ENCODE peak calls at places on chromosomes 11 and 22, in four cellular contexts. O, P, K and L are unnamed samples.

GRCh38 chr11:9076661-9077060 is 14.7 kb downstream of the SCUBE2 start:
- DNase-seq in O (no peak), P (no peak), K (no peak), L (no peak)

GRCh38 chr11:110074499-110074898 is 18.7 kb upstream of the ZC3H12C start:
- DNase-seq in O (no peak), P (no peak), K (no peak), L (no peak)

GRCh38 chr11:118533769-118534729 is 3.1 kb downstream of the TMEM25 start:
- DNase-seq in O (no peak), P (no peak), K (no peak), L (no peak)

GRCh38 chr11:10436224-10436623 is 18.8 kb upstream of the AMPD3 start:
- DNase-seq in O (no peak), P (no peak), K (no peak), L (no peak)

GRCh38 chr11:63834532-63835155 is 4.3 kb upstream of the MARK2 start:
- DNase-seq in O (no peak), P (no peak), K (no peak), L (no peak)

GRCh38 chr11:113106507-113106906 is 145.3 kb downstream of the NCAM1 start:
- DNase-seq in O (no peak), P (peak; percentile 2), K (no peak), L (no peak)

GRCh38 chr11:57903441-57904123 is 120.1 kb upstream of the OR9Q1 start:
- DNase-seq in O (no peak), P (no peak), K (no peak), L (no peak)

GRCh38 chr11:64925536-64926449 is 1.3 kb downstream of the PPP2R5B start:
- DNase-seq in O (peak; percentile 39), P (no peak), K (no peak), L (no peak)

GRCh38 chr22:50276143-50276542 is 6.0 kb upstream of the MAPK11 start:
- DNase-seq in O (peak; percentile 73), P (peak; percentile 33), K (no peak), L (no peak)

GRCh38 chr11:117828641-117829368 is 4.3 kb upstream of the FXYD2 start:
- DNase-seq in O (peak; percentile 76), P (peak; percentile 23), K (peak; percentile 51), L (peak; percentile 47)

GRCh38 chr11:58494096-58494495 is 13.8 kb downstream of the OR5B21 start:
- DNase-seq in O (no peak), P (peak; percentile 63), K (no peak), L (no peak)

GRCh38 chr11:134725211-134725610 is 313.2 kb upstream of the B3GAT1 start:
- DNase-seq in O (no peak), P (no peak), K (no peak), L (no peak)

GRCh38 chr11:118878187-118878586 is 5.5 kb upstream of the CXCR5 start:
- DNase-seq in O (no peak), P (no peak), K (no peak), L (no peak)

GRCh38 chr11:129973068-129973467 is 29.6 kb downstream of the PRDM10 start:
- DNase-seq in O (no peak), P (no peak), K (no peak), L (no peak)

GRCh38 chr11:103994111-103994510 is 42.3 kb upstream of the DDI1 start:
- DNase-seq in O (no peak), P (peak; percentile 47), K (no peak), L (no peak)

GRCh38 chr11:104967493-104968364 is 645 bp downstream of the CASP4 start:
- DNase-seq in O (no peak), P (peak; percentile 31), K (no peak), L (no peak)

GRCh38 chr11:61917357-61918109 is at the start of gene RAB3IL1:
- DNase-seq in O (peak; percentile 80), P (peak; percentile 47), K (no peak), L (no peak)

GRCh38 chr11:105903113-105903512 is 118.9 kb downstream of the MSANTD4 start:
- DNase-seq in O (no peak), P (no peak), K (no peak), L (peak; percentile 12)

GRCh38 chr22:41619979-41620645 is 731 bp downstream of the DESI1 start:
- DNase-seq in O (peak; percentile 38), P (no peak), K (no peak), L (no peak)

GRCh38 chr22:30225220-30225922 is 21.2 kb downstream of the LIF start:
- DNase-seq in O (no peak), P (no peak), K (no peak), L (no peak)

GRCh38 chr11:118033443-118033842 is 43.4 kb upstream of the TMPRSS4 start:
- DNase-seq in O (no peak), P (no peak), K (no peak), L (no peak)

GRCh38 chr22:43980996-43981395 is 25.8 kb downstream of the SAMM50 start:
- DNase-seq in O (no peak), P (no peak), K (no peak), L (no peak)

GRCh38 chr22:46297151-46297819 is 615 bp downstream of the GTSE1 start:
- DNase-seq in O (peak; percentile 44), P (peak; percentile 20), K (no peak), L (peak; percentile 6)

GRCh38 chr11:30128269-30128932 is 102.4 kb upstream of the FSHB start:
- DNase-seq in O (no peak), P (peak; percentile 43), K (peak; percentile 8), L (no peak)

GRCh38 chr22:32839776-32840571 is 38.5 kb downstream of the TIMP3 start:
- DNase-seq in O (no peak), P (peak; percentile 93), K (no peak), L (peak; percentile 35)

GRCh38 chr11:22432331-22433065 is 94.3 kb downstream of the SLC17A6 start:
- DNase-seq in O (peak; percentile 30), P (peak; percentile 18), K (no peak), L (no peak)

GRCh38 chr22:35638408-35638807 is 9.8 kb upstream of the APOL6 start:
- DNase-seq in O (peak; percentile 91), P (peak; percentile 95), K (peak; percentile 42), L (no peak)

GRCh38 chr11:11261629-11262028 is 91.4 kb downstream of the CSNK2A3 start:
- DNase-seq in O (no peak), P (no peak), K (no peak), L (no peak)

GRCh38 chr22:24407278-24407665 is 20.1 kb upstream of the ADORA2A start:
- DNase-seq in O (no peak), P (no peak), K (no peak), L (no peak)

GRCh38 chr22:38213319-38214247 is 11.8 kb downstream of the MAFF start:
- DNase-seq in O (peak; percentile 34), P (no peak), K (no peak), L (no peak)

GRCh38 chr11:115739878-115740277 is 235.7 kb upstream of the CADM1 start:
- DNase-seq in O (no peak), P (no peak), K (no peak), L (no peak)

GRCh38 chr22:37211075-37211852 is 1.0 kb downstream of the SSTR3 start:
- DNase-seq in O (peak; percentile 16), P (no peak), K (no peak), L (no peak)

GRCh38 chr11:7154881-7155344 is 66.1 kb downstream of the RBMXL2 start:
- DNase-seq in O (no peak), P (peak; percentile 9), K (no peak), L (no peak)